ENCODE peak calls at places on chromosomes 7 and 10, in six cellular contexts. Z is A549, S is K562, J is endothelial cell of umbilical vein, O is HepG2, Q is GM12878. D is an unnamed sample.

GRCh38 chr7:114548576-114548975 is 134.0 kb downstream of the FOXP2 start:
- DNase-seq in Z (no peak), S (no peak), J (no peak), O (no peak), Q (no peak), D (no peak)

GRCh38 chr7:75866497-75867389 is 12.1 kb upstream of the RHBDD2 start:
- DNase-seq in Z (peak; percentile 77), S (peak; percentile 82), J (peak; percentile 66), O (peak; percentile 70), Q (no peak), D (peak; percentile 86)

GRCh38 chr10:48302515-48303476 is 3.7 kb upstream of the MAPK8 start:
- DNase-seq in Z (no peak), S (no peak), J (no peak), O (no peak), Q (no peak), D (no peak)

GRCh38 chr7:101517304-101517703 is 111.8 kb downstream of the MYL10 start:
- DNase-seq in Z (no peak), S (no peak), J (no peak), O (no peak), Q (no peak), D (peak; percentile 31)

GRCh38 chr7:139482662-139483466 is 609 bp downstream of the KLRG2 start:
- DNase-seq in Z (peak; percentile 37), S (no peak), J (no peak), O (no peak), Q (no peak), D (peak; percentile 55)

GRCh38 chr7:157501576-157501975 is 164.8 kb downstream of the DNAJB6 start:
- DNase-seq in Z (no peak), S (no peak), J (no peak), O (no peak), Q (no peak), D (no peak)

GRCh38 chr7:98203261-98203963 is 7.8 kb upstream of the BHLHA15 start:
- DNase-seq in Z (no peak), S (no peak), J (no peak), O (no peak), Q (no peak), D (no peak)

GRCh38 chr7:143172354-143172753 is 10.9 kb upstream of the TAS2R39 start:
- DNase-seq in Z (peak; percentile 29), S (no peak), J (peak; percentile 5), O (no peak), Q (no peak), D (no peak)

GRCh38 chr7:16929146-16929762 is 47.5 kb upstream of the AGR3 start:
- DNase-seq in Z (no peak), S (no peak), J (no peak), O (no peak), Q (peak; percentile 28), D (peak; percentile 87)

GRCh38 chr10:115936926-115937755 is 335.9 kb downstream of the GFRA1 start:
- DNase-seq in Z (no peak), S (no peak), J (peak; percentile 21), O (no peak), Q (no peak), D (no peak)

GRCh38 chr10:34713875-34714274 is 101.2 kb downstream of the PARD3 start:
- DNase-seq in Z (peak; percentile 40), S (no peak), J (no peak), O (peak; percentile 71), Q (no peak), D (no peak)

GRCh38 chr7:41445432-41445831 is 257.5 kb downstream of the INHBA start:
- DNase-seq in Z (no peak), S (no peak), J (no peak), O (no peak), Q (no peak), D (no peak)

GRCh38 chr10:49394933-49395740 is 752 bp downstream of the DRGX start:
- DNase-seq in Z (no peak), S (no peak), J (no peak), O (no peak), Q (no peak), D (no peak)

GRCh38 chr10:30185916-30186315 is 126.5 kb upstream of the JCAD start:
- DNase-seq in Z (no peak), S (no peak), J (peak; percentile 89), O (no peak), Q (no peak), D (no peak)

GRCh38 chr7:50727072-50727471 is 55.6 kb downstream of the GRB10 start:
- DNase-seq in Z (no peak), S (peak; percentile 35), J (peak; percentile 83), O (no peak), Q (no peak), D (no peak)

GRCh38 chr10:75297021-75297599 is 61.4 kb upstream of the COMTD1 start:
- DNase-seq in Z (no peak), S (no peak), J (no peak), O (no peak), Q (no peak), D (no peak)
- TF ChIP-seq MYC in Z (no peak), S (no peak), J (no peak), O (no peak), Q (no peak), D (no peak)

DNA sequence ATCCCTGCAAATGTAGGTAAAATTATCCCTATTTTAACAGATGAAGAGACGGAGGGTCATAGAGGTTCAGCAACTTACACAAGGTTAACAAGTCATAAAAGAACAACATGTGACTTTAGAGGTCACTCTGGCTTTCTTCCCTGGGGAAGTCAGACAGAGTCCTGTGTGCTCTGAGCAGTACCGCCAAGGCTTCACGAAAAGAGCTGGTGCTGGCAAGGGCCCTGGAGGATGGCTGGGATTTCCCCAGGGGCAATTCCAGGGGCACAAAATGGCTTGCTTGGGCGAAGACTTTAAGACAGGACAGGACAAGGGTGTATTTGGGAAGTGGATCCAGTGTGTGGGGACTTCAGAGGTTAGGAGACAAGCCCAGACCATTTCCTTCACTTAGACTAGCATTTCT is 144.1 kb downstream of the PIP4K2A start:
- DNase-seq in Z (no peak), S (no peak), J (no peak), O (no peak), Q (no peak), D (no peak)
- TF ChIP-seq MYC in Z (no peak), S (no peak), J (no peak), O (no peak), Q (no peak), D (no peak)

GRCh38 chr7:104074529-104074928 is 85.1 kb upstream of the RELN start:
- DNase-seq in Z (no peak), S (no peak), J (no peak), O (no peak), Q (no peak), D (no peak)
- TF ChIP-seq MYC in Z (no peak), S (no peak), J (no peak), O (no peak), Q (no peak), D (no peak)

GRCh38 chr7:82477733-82478515 is 34.3 kb upstream of the CACNA2D1 start:
- DNase-seq in Z (no peak), S (no peak), J (no peak), O (no peak), Q (no peak), D (no peak)

DNA sequence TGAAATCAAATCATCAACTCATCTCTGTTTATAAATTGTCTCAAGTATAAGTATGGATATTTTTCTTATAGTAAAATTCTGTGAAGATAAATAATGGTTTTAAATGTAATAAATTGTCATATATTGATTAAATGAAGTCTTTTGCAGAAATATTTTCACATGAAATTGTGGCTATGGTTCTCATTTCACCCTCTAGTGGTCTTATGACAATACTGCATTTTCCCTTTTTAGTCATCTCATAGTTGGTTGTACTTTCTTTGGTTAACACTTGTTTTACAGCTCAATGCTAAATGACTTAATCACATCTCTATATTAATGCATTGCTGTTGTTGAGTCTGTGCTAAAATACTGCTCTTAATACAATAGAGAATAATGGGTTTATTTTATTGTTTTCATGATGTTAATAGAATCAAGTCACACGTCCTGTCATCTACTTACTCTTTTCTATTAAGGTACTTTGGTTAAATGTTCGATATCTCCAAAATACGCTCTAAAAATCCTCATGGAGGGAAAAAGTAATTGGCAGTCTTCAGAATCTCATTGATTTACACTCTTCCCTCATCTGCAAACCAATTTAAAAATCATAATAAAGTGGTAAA is 38.0 kb upstream of the CACNA2D1 start:
- DNase-seq in Z (peak; percentile 31), S (peak; percentile 10), J (peak; percentile 47), O (peak; percentile 2), Q (peak; percentile 0), D (peak; percentile 28)
- TF ChIP-seq MYC in Z (no peak), S (no peak), J (no peak), O (no peak), Q (no peak), D (no peak)